ENCODE peak calls at places on chromosome 4, in ten cellular contexts. S is A673; Z is stimulated activated CD8-positive, alpha-beta memory T cell treated with anti-CD3 and anti-CD28 coated beads, Interleukin-12 subunit alpha, Interleukin-12 subunit beta, amount 100 ng/mL, for 4 hours; E is tibial artery; C is natural killer cell; X is NCI-H1930; Y is amygdala; J is right cardiac atrium; A is Right ventricle myocardium superior; K is activated CD8-positive, alpha-beta memory T cell treated with anti-CD3 and anti-CD28 coated beads for 48 hours. L is an unnamed sample.

GRCh38 chr4:97496298-97496873 is 646.9 kb downstream of the STPG2 start:
- DNase-seq in X (no peak), E (no peak), Y (no peak), S (no peak), C (no peak), J (no peak), K (no peak), A (no peak), Z (no peak), L (no peak)

GRCh38 chr4:610411-611261 is 14.7 kb upstream of the PDE6B start:
- DNase-seq in A (peak), K (no peak), X (no peak), S (no peak), Y (no peak), J (peak), E (no peak), Z (no peak), C (no peak), L (peak)

GRCh38 chr4:150385606-150386005 is 196.3 kb upstream of the MAB21L2 start:
- DNase-seq in K (no peak), S (peak), J (peak), E (peak), X (no peak), Y (no peak), C (no peak), Z (no peak), A (no peak), L (no peak)

GRCh38 chr4:8836664-8837171 is 34.9 kb downstream of the HMX1 start:
- DNase-seq in E (peak), J (no peak), Z (no peak), Y (no peak), S (no peak), A (peak), C (no peak), K (no peak), X (no peak), L (peak)

GRCh38 chr4:151983854-151984253 is 223.0 kb upstream of the GATB start:
- DNase-seq in K (no peak), C (no peak), E (no peak), S (peak), A (no peak), Z (no peak), J (no peak), Y (peak), X (no peak), L (no peak)

GRCh38 chr4:95505149-95505548 is 43.6 kb downstream of the UNC5C start:
- DNase-seq in X (no peak), E (no peak), Y (no peak), S (no peak), J (no peak), Z (no peak), C (no peak), A (no peak), K (no peak), L (no peak)

GRCh38 chr4:55337944-55338343 is 8.1 kb upstream of the SRD5A3 start:
- DNase-seq in A (no peak), J (no peak), K (no peak), C (no peak), X (no peak), S (no peak), E (no peak), Z (no peak), Y (no peak), L (no peak)

GRCh38 chr4:32706893-32707292 is 1986.7 kb downstream of the PCDH7 start:
- DNase-seq in K (no peak), X (no peak), Y (no peak), A (no peak), S (no peak), J (no peak), Z (no peak), C (no peak), E (no peak), L (no peak)

GRCh38 chr4:80173387-80173786 is 23.9 kb upstream of the PRDM8 start:
- DNase-seq in C (no peak), A (no peak), S (no peak), J (no peak), E (no peak), K (no peak), X (no peak), Y (no peak), Z (no peak), L (no peak)

GRCh38 chr4:185346975-185347601 is 48.6 kb downstream of the LRP2BP start:
- DNase-seq in J (no peak), A (no peak), C (no peak), E (no peak), K (no peak), Z (no peak), X (no peak), Y (no peak), S (no peak), L (no peak)

GRCh38 chr4:55921093-55921492 is 27.7 kb upstream of the CEP135 start:
- DNase-seq in A (no peak), C (no peak), K (no peak), S (no peak), Y (no peak), J (no peak), Z (no peak), E (no peak), X (no peak), L (no peak)

GRCh38 chr4:5378002-5378401 is 326.7 kb downstream of the STK32B start:
- DNase-seq in Z (no peak), C (no peak), J (no peak), Y (no peak), X (no peak), S (peak), E (no peak), A (no peak), K (no peak), L (no peak)

GRCh38 chr4:26717332-26717731 is 133.4 kb downstream of the TBC1D19 start:
- DNase-seq in S (peak), X (no peak), Y (no peak), C (no peak), E (no peak), K (no peak), J (no peak), A (no peak), Z (no peak), L (no peak)

GRCh38 chr4:8771258-8771590 is 100.4 kb downstream of the HMX1 start:
- DNase-seq in K (no peak), A (peak), S (no peak), C (no peak), J (peak), Y (no peak), Z (no peak), X (no peak), E (no peak), L (peak)

GRCh38 chr4:100372432-100372831 is 145.4 kb downstream of the EMCN start:
- DNase-seq in X (no peak), Y (no peak), Z (no peak), E (no peak), C (no peak), S (peak), A (no peak), K (no peak), J (no peak), L (no peak)

GRCh38 chr4:143183513-143184216 is 1.1 kb upstream of the USP38 start:
- DNase-seq in J (no peak), E (no peak), A (no peak), S (no peak), Y (no peak), X (no peak), K (no peak), C (no peak), Z (no peak), L (no peak)

GRCh38 chr4:174663254-174663653 is 141.0 kb upstream of the HPGD start:
- DNase-seq in K (no peak), S (peak), J (no peak), Z (no peak), A (no peak), E (no peak), Y (no peak), C (no peak), X (no peak), L (no peak)

GRCh38 chr4:1347410-1347864 is 429 bp downstream of the UVSSA start:
- DNase-seq in Z (no peak), C (peak), A (peak), Y (peak), X (peak), S (peak), K (no peak), E (peak), J (peak), L (peak)

GRCh38 chr4:121484633-121485032 is 103.8 kb upstream of the QRFPR start:
- DNase-seq in Y (no peak), X (no peak), K (no peak), E (no peak), Z (no peak), C (no peak), S (peak), J (no peak), A (peak), L (no peak)

GRCh38 chr4:183760326-183760725 is 101.2 kb downstream of the TRAPPC11 start:
- DNase-seq in C (no peak), Y (no peak), Z (no peak), K (no peak), J (no peak), X (no peak), A (no peak), S (no peak), E (no peak), L (no peak)

L was measured in aorta.